ENCODE peak calls at places on chromosome 11, in nine cellular contexts. One of them, this sample, is unnamed.

GRCh38 chr11:78647266-78647915 is 72.7 kb upstream of the NARS2 start:
- DNase-seq in MM.1S: no peak
- DNase-seq in left ventricle myocardium inferior: no peak
- DNase-seq in GM12865: no peak
- DNase-seq in endothelial cell of umbilical vein: no peak
- DNase-seq in heart right ventricle: no peak
- DNase-seq in GM12878: no peak
- DNase-seq in astrocyte: no peak
- DNase-seq in tibial artery: no peak
- DNase-seq in this sample: no peak

GRCh38 chr11:132486060-132486459 is 1046.2 kb downstream of the OPCML start:
- DNase-seq in MM.1S: no peak
- DNase-seq in left ventricle myocardium inferior: no peak
- DNase-seq in GM12865: no peak
- DNase-seq in endothelial cell of umbilical vein: no peak
- DNase-seq in heart right ventricle: no peak
- DNase-seq in GM12878: no peak
- DNase-seq in astrocyte: no peak
- DNase-seq in tibial artery: no peak
- DNase-seq in this sample: no peak

GRCh38 chr11:121246021-121246768 is 46.4 kb upstream of the SC5D start:
- DNase-seq in MM.1S: no peak
- DNase-seq in left ventricle myocardium inferior: no peak
- DNase-seq in GM12865: no peak
- DNase-seq in endothelial cell of umbilical vein: no peak
- DNase-seq in heart right ventricle: no peak
- DNase-seq in GM12878: no peak
- DNase-seq in astrocyte: no peak
- DNase-seq in tibial artery: no peak
- DNase-seq in this sample: no peak

GRCh38 chr11:44863231-44863630 is 87.5 kb downstream of the TP53I11 start:
- DNase-seq in MM.1S: no peak
- DNase-seq in left ventricle myocardium inferior: no peak
- DNase-seq in GM12865: no peak
- DNase-seq in endothelial cell of umbilical vein: no peak
- DNase-seq in heart right ventricle: no peak
- DNase-seq in GM12878: no peak
- DNase-seq in astrocyte: peak
- DNase-seq in tibial artery: no peak
- DNase-seq in this sample: no peak

GRCh38 chr11:130798280-130798679 is 118.0 kb downstream of the SNX19 start:
- DNase-seq in MM.1S: no peak
- DNase-seq in left ventricle myocardium inferior: no peak
- DNase-seq in GM12865: no peak
- DNase-seq in endothelial cell of umbilical vein: no peak
- DNase-seq in heart right ventricle: no peak
- DNase-seq in GM12878: no peak
- DNase-seq in astrocyte: peak
- DNase-seq in tibial artery: no peak
- DNase-seq in this sample: peak

GRCh38 chr11:130209944-130210854 is 50.6 kb downstream of the ST14 start:
- DNase-seq in MM.1S: no peak
- DNase-seq in left ventricle myocardium inferior: no peak
- DNase-seq in GM12865: no peak
- DNase-seq in endothelial cell of umbilical vein: no peak
- DNase-seq in heart right ventricle: no peak
- DNase-seq in GM12878: no peak
- DNase-seq in astrocyte: no peak
- DNase-seq in tibial artery: no peak
- DNase-seq in this sample: no peak

GRCh38 chr11:72431846-72432245 is 2.5 kb downstream of the CLPB start:
- DNase-seq in MM.1S: no peak
- DNase-seq in left ventricle myocardium inferior: no peak
- DNase-seq in GM12865: no peak
- DNase-seq in endothelial cell of umbilical vein: no peak
- DNase-seq in heart right ventricle: no peak
- DNase-seq in GM12878: no peak
- DNase-seq in astrocyte: no peak
- DNase-seq in tibial artery: no peak
- DNase-seq in this sample: no peak

GRCh38 chr11:9688716-9689511 is 25.0 kb downstream of the SWAP70 start:
- DNase-seq in MM.1S: no peak
- DNase-seq in left ventricle myocardium inferior: no peak
- DNase-seq in GM12865: peak
- DNase-seq in endothelial cell of umbilical vein: peak
- DNase-seq in heart right ventricle: no peak
- DNase-seq in GM12878: peak
- DNase-seq in astrocyte: peak
- DNase-seq in tibial artery: no peak
- DNase-seq in this sample: peak

GRCh38 chr11:22625448-22626287 is at the start of gene FANCF:
- DNase-seq in MM.1S: peak
- DNase-seq in left ventricle myocardium inferior: peak
- DNase-seq in GM12865: peak
- DNase-seq in endothelial cell of umbilical vein: peak
- DNase-seq in heart right ventricle: peak
- DNase-seq in GM12878: peak
- DNase-seq in astrocyte: peak
- DNase-seq in tibial artery: peak
- DNase-seq in this sample: peak

GRCh38 chr11:22624742-22625447 is 728 bp downstream of the FANCF start:
- DNase-seq in MM.1S: peak
- DNase-seq in left ventricle myocardium inferior: peak
- DNase-seq in GM12865: peak
- DNase-seq in endothelial cell of umbilical vein: peak
- DNase-seq in heart right ventricle: peak
- DNase-seq in GM12878: peak
- DNase-seq in astrocyte: peak
- DNase-seq in tibial artery: peak
- DNase-seq in this sample: peak

GRCh38 chr11:22627421-22627820 is 1.8 kb upstream of the FANCF start:
- DNase-seq in MM.1S: no peak
- DNase-seq in left ventricle myocardium inferior: no peak
- DNase-seq in GM12865: no peak
- DNase-seq in endothelial cell of umbilical vein: no peak
- DNase-seq in heart right ventricle: no peak
- DNase-seq in GM12878: no peak
- DNase-seq in astrocyte: no peak
- DNase-seq in tibial artery: no peak
- DNase-seq in this sample: no peak

DNA sequence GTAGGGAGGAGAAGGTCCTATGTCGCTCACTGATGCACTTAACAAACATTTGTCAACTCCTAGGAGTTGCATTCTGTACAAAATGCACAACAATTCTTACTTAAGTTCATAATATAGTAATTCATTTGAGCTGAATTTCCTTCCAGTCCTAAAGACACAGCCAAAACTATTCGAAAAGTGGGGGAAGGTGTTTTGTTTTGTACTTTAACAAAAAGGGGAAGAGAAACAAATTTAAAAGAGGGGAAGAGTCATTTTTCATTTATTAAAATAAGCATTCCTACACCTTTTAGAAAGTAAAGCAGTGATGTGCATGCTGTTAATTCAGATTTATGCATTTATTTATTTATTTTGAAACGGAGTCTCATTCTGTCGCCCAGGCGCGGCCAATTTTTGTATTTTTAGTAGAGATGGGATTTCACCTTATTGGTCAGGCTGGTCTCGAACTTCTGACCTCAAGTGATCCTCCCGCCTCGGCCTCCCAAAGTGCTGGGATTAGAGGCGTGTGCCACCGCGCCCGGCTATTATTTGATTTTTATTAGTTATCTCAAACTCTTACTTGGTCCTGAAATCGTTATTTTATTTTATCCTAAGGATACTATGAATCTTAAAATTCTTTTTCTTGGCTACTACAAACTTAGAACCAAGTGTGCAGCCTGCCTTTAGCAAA is 1.1 kb upstream of the FANCF start:
- DNase-seq in MM.1S: no peak
- DNase-seq in left ventricle myocardium inferior: no peak
- DNase-seq in GM12865: peak
- DNase-seq in endothelial cell of umbilical vein: no peak
- DNase-seq in heart right ventricle: no peak
- DNase-seq in GM12878: no peak
- DNase-seq in astrocyte: no peak
- DNase-seq in tibial artery: no peak
- DNase-seq in this sample: no peak
- H3K4me3 ChIP-seq in MM.1S: peak
- H3K4me3 ChIP-seq in left ventricle myocardium inferior: peak
- H3K4me3 ChIP-seq in GM12865: peak
- H3K4me3 ChIP-seq in endothelial cell of umbilical vein: no peak
- H3K4me3 ChIP-seq in heart right ventricle: peak
- H3K4me3 ChIP-seq in GM12878: peak
- H3K4me3 ChIP-seq in astrocyte: no peak
- H3K4me3 ChIP-seq in tibial artery: no peak
- H3K4me3 ChIP-seq in this sample: no peak

GRCh38 chr11:107857550-107858216 is 904 bp downstream of the SLC35F2 start:
- DNase-seq in MM.1S: peak
- DNase-seq in left ventricle myocardium inferior: no peak
- DNase-seq in GM12865: peak
- DNase-seq in endothelial cell of umbilical vein: peak
- DNase-seq in heart right ventricle: no peak
- DNase-seq in GM12878: no peak
- DNase-seq in astrocyte: no peak
- DNase-seq in tibial artery: no peak
- DNase-seq in this sample: peak

GRCh38 chr11:107859459-107860239 is 1.1 kb upstream of the SLC35F2 start:
- DNase-seq in MM.1S: peak
- DNase-seq in left ventricle myocardium inferior: peak
- DNase-seq in GM12865: peak
- DNase-seq in endothelial cell of umbilical vein: peak
- DNase-seq in heart right ventricle: peak
- DNase-seq in GM12878: peak
- DNase-seq in astrocyte: no peak
- DNase-seq in tibial artery: peak
- DNase-seq in this sample: peak

GRCh38 chr11:107856981-107857517 is 1.5 kb downstream of the SLC35F2 start:
- DNase-seq in MM.1S: no peak
- DNase-seq in left ventricle myocardium inferior: no peak
- DNase-seq in GM12865: no peak
- DNase-seq in endothelial cell of umbilical vein: no peak
- DNase-seq in heart right ventricle: no peak
- DNase-seq in GM12878: no peak
- DNase-seq in astrocyte: no peak
- DNase-seq in tibial artery: peak
- DNase-seq in this sample: peak

GRCh38 chr11:107856180-107856980 is 2.2 kb downstream of the SLC35F2 start:
- DNase-seq in MM.1S: no peak
- DNase-seq in left ventricle myocardium inferior: no peak
- DNase-seq in GM12865: peak
- DNase-seq in endothelial cell of umbilical vein: no peak
- DNase-seq in heart right ventricle: no peak
- DNase-seq in GM12878: no peak
- DNase-seq in astrocyte: no peak
- DNase-seq in tibial artery: no peak
- DNase-seq in this sample: no peak

DNA sequence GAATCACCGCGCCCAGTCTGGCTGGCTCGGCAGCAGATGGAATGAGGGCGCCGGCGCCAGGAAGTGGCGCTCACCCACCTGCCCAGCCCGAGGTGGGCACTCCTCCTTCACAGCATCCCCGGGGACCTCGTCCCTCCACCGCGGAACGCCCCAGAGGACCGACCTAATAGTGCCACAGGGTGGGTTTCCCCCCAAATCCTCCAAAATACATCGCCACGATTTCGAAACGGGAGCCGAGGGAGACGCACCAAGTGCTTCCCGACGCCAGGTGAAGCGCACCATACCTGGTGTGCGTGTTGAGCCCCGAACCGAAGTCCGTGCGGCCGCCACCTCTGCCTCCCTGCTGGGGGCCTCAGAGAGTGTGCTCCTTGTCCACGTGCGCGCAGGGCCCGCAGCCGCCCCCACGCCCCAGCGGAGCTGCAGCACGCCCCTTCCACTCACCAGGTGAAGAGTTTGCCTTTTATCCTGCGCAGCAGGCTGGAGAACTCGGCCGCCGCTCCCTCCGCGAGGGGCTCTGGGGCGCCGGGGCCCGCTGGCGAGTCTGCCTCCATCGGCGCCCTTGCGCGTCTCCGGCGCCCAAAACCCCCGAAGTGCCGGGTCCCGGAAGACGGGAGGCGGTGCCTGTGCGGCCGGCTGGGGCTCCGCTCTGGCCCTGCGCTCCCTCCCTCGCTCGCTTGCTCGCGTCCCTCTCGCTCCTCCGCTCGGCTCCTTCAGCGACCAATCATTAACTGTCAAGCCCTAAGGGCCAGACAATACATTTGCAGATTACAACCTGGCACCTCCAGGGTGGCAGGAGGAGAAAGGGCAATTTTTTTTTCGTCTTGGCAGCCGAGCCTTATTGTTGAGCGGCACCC is at the start of gene SLC35F2:
- DNase-seq in MM.1S: peak
- DNase-seq in left ventricle myocardium inferior: peak
- DNase-seq in GM12865: peak
- DNase-seq in endothelial cell of umbilical vein: peak
- DNase-seq in heart right ventricle: peak
- DNase-seq in GM12878: peak
- DNase-seq in astrocyte: peak
- DNase-seq in tibial artery: peak
- DNase-seq in this sample: peak
- TF ChIP-seq CTCF in MM.1S: peak
- TF ChIP-seq CTCF in left ventricle myocardium inferior: no peak
- TF ChIP-seq CTCF in GM12865: peak
- TF ChIP-seq CTCF in endothelial cell of umbilical vein: no peak
- TF ChIP-seq CTCF in heart right ventricle: no peak
- TF ChIP-seq CTCF in GM12878: peak
- TF ChIP-seq CTCF in astrocyte: no peak
- TF ChIP-seq CTCF in tibial artery: no peak
- TF ChIP-seq CTCF in this sample: no peak

DNA sequence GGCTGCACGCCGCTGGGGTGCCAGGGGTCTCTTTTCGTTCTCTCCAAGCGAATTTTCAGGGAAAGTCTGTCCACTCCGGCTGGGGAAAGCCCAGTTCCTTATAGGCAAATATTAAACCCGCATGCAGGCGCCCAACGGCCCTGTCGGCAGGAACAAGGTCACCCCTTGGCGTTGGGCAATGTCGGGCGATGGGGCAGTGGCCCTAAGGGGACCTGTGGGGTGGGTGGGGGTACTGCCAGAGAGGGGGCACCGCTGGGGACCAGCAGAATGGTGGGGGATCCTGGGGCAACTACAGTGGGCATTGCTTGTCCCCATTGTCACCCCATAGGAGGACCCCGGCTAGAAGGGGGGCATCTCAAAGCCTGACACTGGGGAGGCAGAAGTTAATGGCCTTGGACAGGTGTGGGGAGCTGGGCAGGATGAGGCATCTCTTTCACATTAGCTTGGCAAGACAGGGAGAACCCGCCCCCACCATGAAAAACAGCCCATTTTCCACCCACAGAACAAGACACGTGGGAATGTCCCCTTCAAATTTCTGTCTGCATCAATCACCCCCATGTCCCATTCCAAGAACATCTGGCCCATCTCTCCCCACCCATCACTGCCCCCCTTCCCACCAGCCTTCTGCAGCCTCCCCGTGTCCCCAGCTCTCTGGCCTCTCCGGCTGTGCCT is 5.5 kb upstream of the IGF2 start:
- DNase-seq in MM.1S: no peak
- DNase-seq in left ventricle myocardium inferior: no peak
- DNase-seq in GM12865: no peak
- DNase-seq in endothelial cell of umbilical vein: no peak
- DNase-seq in heart right ventricle: no peak
- DNase-seq in GM12878: no peak
- DNase-seq in astrocyte: no peak
- DNase-seq in tibial artery: no peak
- DNase-seq in this sample: no peak
- H3K4me3 ChIP-seq in MM.1S: no peak
- H3K4me3 ChIP-seq in left ventricle myocardium inferior: peak
- H3K4me3 ChIP-seq in GM12865: no peak
- H3K4me3 ChIP-seq in endothelial cell of umbilical vein: no peak
- H3K4me3 ChIP-seq in heart right ventricle: peak
- H3K4me3 ChIP-seq in GM12878: no peak
- H3K4me3 ChIP-seq in astrocyte: no peak
- H3K4me3 ChIP-seq in tibial artery: no peak
- H3K4me3 ChIP-seq in this sample: no peak

DNA sequence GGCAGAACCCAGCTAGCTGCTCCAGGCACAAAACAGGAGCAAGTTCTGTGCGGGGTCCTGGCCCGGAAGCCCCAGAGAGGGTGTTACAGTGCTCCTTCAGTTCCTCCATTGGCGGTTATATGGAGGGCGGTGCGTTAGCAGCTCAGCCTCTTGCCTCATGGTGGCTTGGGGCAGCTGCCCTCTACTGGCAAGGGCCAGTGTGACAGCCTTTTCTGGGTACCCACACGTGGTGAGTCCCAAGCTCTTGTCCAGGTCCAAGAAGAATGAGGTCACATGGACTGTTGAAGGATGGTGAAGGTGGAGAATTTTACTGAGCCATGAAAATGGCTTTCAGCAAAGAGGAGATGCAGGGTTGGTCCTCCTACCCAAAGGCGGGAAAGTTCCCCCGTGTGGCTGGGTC is 100.5 kb downstream of the WT1 start:
- DNase-seq in MM.1S: no peak
- DNase-seq in left ventricle myocardium inferior: no peak
- DNase-seq in GM12865: peak
- DNase-seq in endothelial cell of umbilical vein: no peak
- DNase-seq in heart right ventricle: no peak
- DNase-seq in GM12878: no peak
- DNase-seq in astrocyte: no peak
- DNase-seq in tibial artery: no peak
- DNase-seq in this sample: peak
- TF ChIP-seq CTCF in MM.1S: no peak
- TF ChIP-seq CTCF in left ventricle myocardium inferior: peak
- TF ChIP-seq CTCF in GM12865: peak
- TF ChIP-seq CTCF in endothelial cell of umbilical vein: no peak
- TF ChIP-seq CTCF in heart right ventricle: peak
- TF ChIP-seq CTCF in GM12878: no peak
- TF ChIP-seq CTCF in astrocyte: no peak
- TF ChIP-seq CTCF in tibial artery: no peak
- TF ChIP-seq CTCF in this sample: peak